ENCODE peak calls at places on chromosomes 7 and 10, in four cellular contexts. One of them, this sample, is unnamed.

GRCh38 chr7:101486056-101486763 is 123.5 kb downstream of the COL26A1 start:
- DNase-seq in IMR-90: no peak
- DNase-seq in body of pancreas: no peak
- DNase-seq in spleen: no peak
- DNase-seq in this sample: no peak

GRCh38 chr7:25014735-25015134 is 34.8 kb upstream of the OSBPL3 start:
- DNase-seq in IMR-90: peak; percentile 97
- DNase-seq in body of pancreas: no peak
- DNase-seq in spleen: no peak
- DNase-seq in this sample: no peak

GRCh38 chr10:110641256-110641655 is 2.9 kb upstream of the RBM20 start:
- DNase-seq in IMR-90: peak; percentile 37
- DNase-seq in body of pancreas: no peak
- DNase-seq in spleen: no peak
- DNase-seq in this sample: no peak

GRCh38 chr10:62693306-62693705 is 111.2 kb upstream of the ADO start:
- DNase-seq in IMR-90: no peak
- DNase-seq in body of pancreas: no peak
- DNase-seq in spleen: no peak
- DNase-seq in this sample: no peak

GRCh38 chr10:97744405-97745035 is 7.6 kb downstream of the ZFYVE27 start:
- DNase-seq in IMR-90: no peak
- DNase-seq in body of pancreas: no peak
- DNase-seq in spleen: peak; percentile 59
- DNase-seq in this sample: no peak

GRCh38 chr10:102117391-102118159 is 2.6 kb downstream of the LDB1 start:
- DNase-seq in IMR-90: peak; percentile 73
- DNase-seq in body of pancreas: peak; percentile 86
- DNase-seq in spleen: peak; percentile 88
- DNase-seq in this sample: peak; percentile 91

GRCh38 chr7:55072251-55072650 is 53.4 kb downstream of the EGFR start:
- DNase-seq in IMR-90: no peak
- DNase-seq in body of pancreas: no peak
- DNase-seq in spleen: no peak
- DNase-seq in this sample: no peak

GRCh38 chr10:12587408-12587807 is 238.1 kb downstream of the CAMK1D start:
- DNase-seq in IMR-90: peak; percentile 25
- DNase-seq in body of pancreas: no peak
- DNase-seq in spleen: no peak
- DNase-seq in this sample: no peak

GRCh38 chr7:136957391-136957790 is 88.9 kb downstream of the CHRM2 start:
- DNase-seq in IMR-90: peak; percentile 43
- DNase-seq in body of pancreas: no peak
- DNase-seq in spleen: no peak
- DNase-seq in this sample: no peak

GRCh38 chr7:92071032-92071431 is 63.2 kb downstream of the CYP51A1 start:
- DNase-seq in IMR-90: no peak
- DNase-seq in body of pancreas: peak; percentile 10
- DNase-seq in spleen: no peak
- DNase-seq in this sample: peak; percentile 30

GRCh38 chr7:140640727-140641531 is at the start of gene DENND2A:
- DNase-seq in IMR-90: peak; percentile 76
- DNase-seq in body of pancreas: peak; percentile 61
- DNase-seq in spleen: peak; percentile 81
- DNase-seq in this sample: peak; percentile 70

GRCh38 chr10:80171248-80171660 is 34.1 kb downstream of the ANXA11 start:
- DNase-seq in IMR-90: no peak
- DNase-seq in body of pancreas: no peak
- DNase-seq in spleen: peak; percentile 45
- DNase-seq in this sample: no peak

GRCh38 chr10:51369903-51370302 is 295.6 kb downstream of the PRKG1 start:
- DNase-seq in IMR-90: peak; percentile 79
- DNase-seq in body of pancreas: no peak
- DNase-seq in spleen: no peak
- DNase-seq in this sample: peak; percentile 56

GRCh38 chr7:126839624-126840023 is 413.1 kb downstream of the GRM8 start:
- DNase-seq in IMR-90: no peak
- DNase-seq in body of pancreas: no peak
- DNase-seq in spleen: no peak
- DNase-seq in this sample: no peak

GRCh38 chr7:35630573-35630972 is 64.4 kb downstream of the HERPUD2 start:
- DNase-seq in IMR-90: peak; percentile 61
- DNase-seq in body of pancreas: no peak
- DNase-seq in spleen: no peak
- DNase-seq in this sample: no peak

GRCh38 chr7:96415293-96415940 is 93.5 kb upstream of the SLC25A13 start:
- DNase-seq in IMR-90: no peak
- DNase-seq in body of pancreas: no peak
- DNase-seq in spleen: no peak
- DNase-seq in this sample: no peak

GRCh38 chr10:99676895-99677294 is 17.6 kb downstream of the ENTPD7 start:
- DNase-seq in IMR-90: peak; percentile 10
- DNase-seq in body of pancreas: no peak
- DNase-seq in spleen: no peak
- DNase-seq in this sample: no peak

GRCh38 chr7:42831051-42831952 is 80.6 kb downstream of the C7orf25 start:
- DNase-seq in IMR-90: peak; percentile 44
- DNase-seq in body of pancreas: peak; percentile 50
- DNase-seq in spleen: no peak
- DNase-seq in this sample: peak; percentile 27

GRCh38 chr10:71634531-71635164 is 84.9 kb downstream of the C10orf105 start:
- DNase-seq in IMR-90: no peak
- DNase-seq in body of pancreas: peak; percentile 53
- DNase-seq in spleen: no peak
- DNase-seq in this sample: peak; percentile 61

GRCh38 chr7:70595741-70596574 is 536.0 kb upstream of the GALNT17 start:
- DNase-seq in IMR-90: no peak
- DNase-seq in body of pancreas: no peak
- DNase-seq in spleen: no peak
- DNase-seq in this sample: no peak

GRCh38 chr7:95642173-95642572 is 45.9 kb upstream of the PDK4 start:
- DNase-seq in IMR-90: no peak
- DNase-seq in body of pancreas: no peak
- DNase-seq in spleen: no peak
- DNase-seq in this sample: peak; percentile 21

GRCh38 chr7:371779-372545 is 82.0 kb downstream of the FOXL3 start:
- DNase-seq in IMR-90: no peak
- DNase-seq in body of pancreas: peak; percentile 6
- DNase-seq in spleen: peak; percentile 70
- DNase-seq in this sample: no peak

GRCh38 chr10:101217450-101218281 is 11.6 kb downstream of the LBX1 start:
- DNase-seq in IMR-90: peak; percentile 36
- DNase-seq in body of pancreas: peak; percentile 49
- DNase-seq in spleen: no peak
- DNase-seq in this sample: peak; percentile 45

GRCh38 chr7:95859434-95859833 is 87.1 kb downstream of the DYNC1I1 start:
- DNase-seq in IMR-90: peak; percentile 21
- DNase-seq in body of pancreas: no peak
- DNase-seq in spleen: no peak
- DNase-seq in this sample: no peak

GRCh38 chr10:35274511-35275060 is 61.7 kb upstream of the CCNY start:
- DNase-seq in IMR-90: no peak
- DNase-seq in body of pancreas: no peak
- DNase-seq in spleen: no peak
- DNase-seq in this sample: no peak

GRCh38 chr7:36794689-36795088 is 70.4 kb upstream of the AOAH start:
- DNase-seq in IMR-90: no peak
- DNase-seq in body of pancreas: peak; percentile 21
- DNase-seq in spleen: no peak
- DNase-seq in this sample: no peak

GRCh38 chr10:99983280-99983988 is 26.3 kb downstream of the DNMBP start:
- DNase-seq in IMR-90: peak; percentile 79
- DNase-seq in body of pancreas: peak; percentile 27
- DNase-seq in spleen: no peak
- DNase-seq in this sample: peak; percentile 62

GRCh38 chr7:106779877-106780276 is 85.2 kb upstream of the PIK3CG start:
- DNase-seq in IMR-90: no peak
- DNase-seq in body of pancreas: peak; percentile 72
- DNase-seq in spleen: no peak
- DNase-seq in this sample: no peak

DNA sequence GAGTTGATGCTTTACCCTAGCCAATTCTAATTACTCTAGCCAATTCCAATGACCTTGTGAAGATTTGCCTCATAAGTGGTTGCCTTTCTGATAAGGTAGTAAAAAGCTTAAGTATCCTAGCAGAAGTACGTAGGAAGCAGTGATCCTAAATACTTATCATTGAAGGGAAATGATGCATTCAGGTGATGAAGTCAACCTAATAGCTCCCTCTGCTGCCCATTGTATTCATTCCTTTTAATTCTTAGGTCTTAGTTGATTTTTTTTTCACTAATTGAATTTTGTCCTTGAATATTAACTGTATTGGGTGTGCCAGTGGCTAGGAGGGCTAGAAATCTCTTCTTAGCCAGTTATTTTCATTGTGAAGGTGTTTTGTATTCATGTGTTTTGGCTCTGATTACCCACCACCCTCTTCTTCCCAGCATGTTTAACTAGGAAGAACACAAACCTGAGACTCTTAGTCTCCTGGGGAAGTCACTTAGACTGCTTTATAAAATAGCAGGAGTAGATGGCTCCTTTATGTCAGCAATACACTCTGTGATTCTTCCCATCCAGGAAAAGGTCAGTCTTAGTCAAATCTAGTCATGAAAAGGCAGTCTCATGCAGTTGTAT is 46.3 kb downstream of the PLEKHA8 start:
- DNase-seq in IMR-90: peak; percentile 60
- DNase-seq in body of pancreas: peak; percentile 6
- DNase-seq in spleen: no peak
- DNase-seq in this sample: no peak
- TF ChIP-seq CTCF in IMR-90: peak; percentile 55
- TF ChIP-seq CTCF in body of pancreas: no peak
- TF ChIP-seq CTCF in spleen: no peak
- TF ChIP-seq CTCF in this sample: peak; percentile 30

GRCh38 chr7:150686030-150686626 is 622 bp downstream of the GIMAP2 start:
- DNase-seq in IMR-90: no peak
- DNase-seq in body of pancreas: no peak
- DNase-seq in spleen: no peak
- DNase-seq in this sample: no peak
- TF ChIP-seq POLR2A in IMR-90: no peak
- TF ChIP-seq POLR2A in body of pancreas: no peak
- TF ChIP-seq POLR2A in spleen: no peak
- TF ChIP-seq POLR2A in this sample: no peak

DNA sequence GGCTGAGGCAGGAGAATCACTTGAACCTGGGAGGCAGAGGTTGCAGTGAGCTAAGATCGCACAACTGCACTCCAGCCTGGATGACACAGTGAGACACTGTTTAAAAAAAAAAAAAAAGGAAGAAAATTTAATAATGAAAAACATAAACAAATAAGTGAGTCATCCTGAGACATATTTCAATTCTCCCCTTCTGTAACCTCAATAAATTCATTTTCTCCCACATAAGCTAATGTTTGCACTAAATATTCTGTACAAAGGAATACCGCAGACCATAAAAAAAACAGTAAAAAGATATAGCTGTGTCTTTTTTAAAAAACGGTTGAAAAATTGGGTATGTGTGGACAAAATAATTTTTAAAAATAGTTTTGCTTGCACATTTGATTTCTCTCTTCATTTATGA is 654.0 kb downstream of the KCNMA1 start:
- DNase-seq in IMR-90: no peak
- DNase-seq in body of pancreas: no peak
- DNase-seq in spleen: no peak
- DNase-seq in this sample: no peak
- H3K4me3 ChIP-seq in IMR-90: no peak overlapping the region
- H3K4me3 ChIP-seq in body of pancreas: no peak overlapping the region
- H3K4me3 ChIP-seq in spleen: no peak overlapping the region
- H3K4me3 ChIP-seq in this sample: no peak overlapping the region

DNA sequence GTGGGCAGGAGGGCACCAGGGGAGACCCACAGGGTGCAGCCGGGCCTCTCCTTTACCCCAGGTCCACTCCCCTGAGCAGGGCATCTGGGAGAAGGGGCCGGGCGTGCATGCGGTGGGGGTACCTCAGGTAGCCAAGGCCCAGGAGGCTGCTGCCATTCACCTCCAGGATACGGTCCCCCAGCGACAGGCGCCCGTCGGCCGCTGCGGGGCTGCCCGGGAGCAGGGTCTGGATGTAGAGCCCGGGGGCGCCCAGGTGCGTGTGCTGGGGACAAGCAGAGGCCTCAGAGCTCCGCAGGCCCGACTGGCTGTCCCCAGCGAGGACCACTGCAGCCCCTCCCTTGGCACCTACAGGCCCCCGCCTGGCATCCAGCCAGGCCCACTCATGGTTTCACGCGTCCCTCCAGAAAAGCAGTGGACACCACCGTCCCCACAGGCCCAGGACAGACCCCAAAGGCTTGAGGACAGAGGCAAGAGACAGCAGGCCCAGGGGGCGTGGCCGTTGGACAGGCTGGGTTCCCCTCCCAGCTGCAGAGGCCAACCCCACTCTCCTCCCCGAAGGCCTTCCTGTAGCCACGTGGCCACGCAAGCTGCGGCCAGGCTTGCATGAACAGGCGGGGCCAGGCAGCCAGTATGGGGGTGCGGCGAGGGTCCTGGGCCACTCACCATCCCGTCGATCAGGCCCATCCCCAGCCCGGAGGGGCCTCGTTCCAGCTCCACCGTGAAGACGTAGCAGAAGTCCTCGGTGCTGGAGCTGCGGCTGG is 24.3 kb downstream of the AP5Z1 start:
- DNase-seq in IMR-90: no peak
- DNase-seq in body of pancreas: no peak
- DNase-seq in spleen: no peak
- DNase-seq in this sample: no peak
- TF ChIP-seq CTCF in IMR-90: no peak
- TF ChIP-seq CTCF in body of pancreas: no peak
- TF ChIP-seq CTCF in spleen: no peak
- TF ChIP-seq CTCF in this sample: no peak

GRCh38 chr7:87474533-87475358 is 734 bp downstream of the ABCB4 start:
- DNase-seq in IMR-90: no peak
- DNase-seq in body of pancreas: peak; percentile 35
- DNase-seq in spleen: no peak
- DNase-seq in this sample: peak; percentile 37
- TF ChIP-seq POLR2A in IMR-90: no peak
- TF ChIP-seq POLR2A in body of pancreas: no peak
- TF ChIP-seq POLR2A in spleen: no peak
- TF ChIP-seq POLR2A in this sample: peak; percentile 77

GRCh38 chr7:30906520-30907240 is 5.0 kb upstream of the AQP1 start:
- DNase-seq in IMR-90: peak; percentile 30
- DNase-seq in body of pancreas: no peak
- DNase-seq in spleen: no peak
- DNase-seq in this sample: peak; percentile 41
- H3K4me3 ChIP-seq in IMR-90: no peak overlapping the region
- H3K4me3 ChIP-seq in body of pancreas: no peak overlapping the region
- H3K4me3 ChIP-seq in spleen: no peak overlapping the region
- H3K4me3 ChIP-seq in this sample: no peak overlapping the region

GRCh38 chr7:149292101-149292823 is 30.3 kb downstream of the ZNF783 start:
- DNase-seq in IMR-90: no peak
- DNase-seq in body of pancreas: no peak
- DNase-seq in spleen: no peak
- DNase-seq in this sample: no peak
- TF ChIP-seq CTCF in IMR-90: no peak
- TF ChIP-seq CTCF in body of pancreas: no peak
- TF ChIP-seq CTCF in spleen: no peak
- TF ChIP-seq CTCF in this sample: no peak

This sample was measured in adrenal gland.